ENCODE peak calls at places on chromosomes 16 and 17, in four cellular contexts. C, X, R and K are unnamed samples.

GRCh38 chr17:79970576-79971068 is 65.0 kb downstream of the TBC1D16 start:
- DNase-seq in C (peak; percentile 50), R (peak; percentile 40), X (no peak), K (peak; percentile 35)

GRCh38 chr16:81004646-81005353 is 1.9 kb downstream of the CMC2 start:
- DNase-seq in R (peak; percentile 77), C (no peak), X (no peak), K (no peak)

GRCh38 chr17:7842950-7843535 is 9.0 kb downstream of the KDM6B start:
- DNase-seq in C (peak; percentile 76), X (peak; percentile 50), R (peak; percentile 86), K (peak; percentile 93)

GRCh38 chr16:48511071-48511540 is 98.9 kb downstream of the N4BP1 start:
- DNase-seq in C (no peak), R (peak; percentile 67), X (no peak), K (peak; percentile 65)

GRCh38 chr17:77212833-77213777 is 72.3 kb downstream of the SEC14L1 start:
- DNase-seq in R (no peak), X (no peak), C (no peak), K (no peak)

GRCh38 chr16:19297454-19297853 is 11.9 kb downstream of the CLEC19A start:
- DNase-seq in C (no peak), X (no peak), R (no peak), K (no peak)

GRCh38 chr16:70715860-70716357 is 30.1 kb upstream of the MTSS2 start:
- DNase-seq in R (peak; percentile 95), C (no peak), X (no peak), K (no peak)

GRCh38 chr16:58035356-58036170 is 10.0 kb downstream of the MMP15 start:
- DNase-seq in R (no peak), C (peak; percentile 42), X (no peak), K (no peak)

GRCh38 chr17:21165922-21166598 is 39.3 kb downstream of the DHRS7B start:
- DNase-seq in X (no peak), R (no peak), C (no peak), K (no peak)

GRCh38 chr17:74883241-74883750 is 10.1 kb downstream of the FADS6 start:
- DNase-seq in X (no peak), C (no peak), R (no peak), K (no peak)

GRCh38 chr17:43528319-43528987 is 17.7 kb downstream of the ETV4 start:
- DNase-seq in X (no peak), C (no peak), R (no peak), K (no peak)

GRCh38 chr16:51153275-51153991 is 2.4 kb upstream of the SALL1 start:
- DNase-seq in C (no peak), X (no peak), R (peak; percentile 6), K (no peak)

GRCh38 chr17:73765824-73766563 is 121.7 kb upstream of the SDK2 start:
- DNase-seq in R (no peak), C (no peak), X (no peak), K (no peak)

GRCh38 chr17:55731586-55732250 is 9.1 kb upstream of the TMEM100 start:
- DNase-seq in C (no peak), X (no peak), R (peak; percentile 69), K (no peak)

GRCh38 chr17:50271173-50271750 is 3.0 kb upstream of the TMEM92 start:
- DNase-seq in R (peak; percentile 30), C (no peak), X (no peak), K (no peak)

GRCh38 chr17:28788100-28788499 is 44.3 kb downstream of the TRAF4 start:
- DNase-seq in R (no peak), X (no peak), C (no peak), K (no peak)

GRCh38 chr16:31351246-31351936 is 3.6 kb upstream of the ITGAX start:
- DNase-seq in C (no peak), X (no peak), R (no peak), K (no peak)

GRCh38 chr16:31477220-31478216 is 5.4 kb upstream of the SLC5A2 start:
- DNase-seq in C (peak; percentile 89), X (no peak), R (no peak), K (no peak)

GRCh38 chr16:26987631-26988030 is 79.1 kb upstream of the C16orf82 start:
- DNase-seq in R (peak; percentile 92), X (no peak), C (no peak), K (peak; percentile 22)

GRCh38 chr17:77914440-77915254 is 43.9 kb upstream of the TNRC6C start:
- DNase-seq in R (peak; percentile 22), X (no peak), C (peak; percentile 37), K (no peak)

DNA sequence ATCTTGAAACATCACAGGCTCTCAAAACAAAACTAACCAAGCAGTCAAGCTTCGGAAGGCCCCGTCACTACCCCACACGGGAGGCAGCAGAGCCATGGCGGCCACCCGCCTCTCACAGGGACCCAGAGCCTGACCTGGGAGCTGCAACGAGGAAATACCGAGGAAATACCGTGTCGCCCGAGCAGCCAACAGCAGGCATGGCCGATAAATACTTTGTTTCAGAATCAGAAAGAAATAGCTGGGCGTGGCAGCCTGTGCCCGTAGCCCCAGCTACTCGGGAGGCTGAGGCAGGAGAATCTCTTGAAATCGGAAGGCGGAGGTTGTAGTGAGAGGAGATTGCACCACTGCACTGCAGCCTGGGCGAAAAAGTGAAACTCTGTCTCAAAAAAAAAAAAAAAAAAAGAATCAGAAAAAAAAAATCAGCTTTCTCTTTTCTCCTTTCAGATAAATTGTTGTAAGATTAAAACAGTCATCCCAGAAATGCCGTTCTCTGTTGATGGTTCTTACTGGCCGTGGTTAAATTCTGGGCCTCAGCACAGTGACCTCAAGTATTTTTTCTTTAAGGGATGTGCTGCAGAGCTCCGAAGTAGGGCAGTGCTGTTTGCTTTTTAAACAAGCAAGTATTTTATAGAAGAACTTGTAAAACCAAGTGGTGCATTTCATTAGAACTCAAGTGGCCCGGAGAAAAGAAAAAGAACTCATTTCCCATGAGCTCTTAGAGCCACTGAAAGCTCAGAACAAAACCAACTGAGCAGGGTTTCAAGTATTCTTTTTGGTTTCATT is 6.7 kb downstream of the LMF1 start:
- DNase-seq in R (no peak), C (no peak), X (no peak), K (no peak)
- TF ChIP-seq CTCF in R (no peak), C (no peak), X (no peak), K (no peak)

DNA sequence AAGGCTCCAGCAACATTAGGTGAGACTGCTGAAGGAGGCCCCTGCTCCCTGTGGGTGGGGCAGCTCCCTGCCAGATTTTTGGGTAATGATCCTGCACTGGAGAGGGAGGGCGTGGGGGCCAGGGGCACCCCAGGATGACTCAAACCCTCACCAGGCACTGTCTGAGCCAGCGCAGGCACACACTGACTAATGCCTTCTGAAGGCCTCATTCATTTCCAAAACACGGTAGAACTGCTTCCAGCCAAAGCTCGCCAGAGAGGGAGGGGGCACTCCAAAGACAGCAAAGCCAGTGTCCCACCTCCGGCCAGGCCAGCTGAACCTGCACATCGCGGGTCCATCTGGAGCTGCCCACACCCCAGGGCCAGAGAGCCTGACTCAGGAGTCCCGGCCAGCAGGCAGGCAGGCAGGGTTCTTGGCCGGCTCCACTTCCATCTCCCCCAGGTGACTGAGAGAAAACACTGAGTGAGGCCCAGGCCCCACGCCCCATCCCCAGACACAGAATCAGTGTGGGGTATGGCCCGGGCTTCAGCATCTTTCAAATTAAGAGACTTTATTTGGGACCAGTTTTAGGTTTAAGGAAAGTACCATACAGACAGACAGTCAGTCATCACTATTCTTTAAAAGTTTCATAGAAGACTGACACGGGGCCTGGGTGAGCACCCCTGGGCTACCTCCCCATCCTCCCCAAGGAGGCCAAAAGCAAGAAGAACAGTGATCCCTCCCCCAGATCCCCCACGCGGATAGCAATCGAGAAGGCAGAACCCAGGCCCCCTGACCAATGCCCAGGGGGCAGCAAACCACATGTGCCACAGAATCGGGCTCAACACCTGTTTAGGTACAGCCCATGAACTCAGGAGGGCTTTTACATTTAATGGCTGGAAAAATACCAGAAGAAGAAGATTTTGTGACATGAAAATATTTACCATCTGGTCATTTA is 2.3 kb downstream of the PIEZO1 start:
- DNase-seq in R (peak; percentile 75), X (peak; percentile 56), C (no peak), K (no peak)
- H3K4me3 ChIP-seq in R (peak overlapping the region; percentile 76), X (no peak overlapping the region), C (no peak overlapping the region), K (peak overlapping the region; percentile 96)

GRCh38 chr16:79977974-79978836 is 377.7 kb upstream of the MAF start:
- DNase-seq in X (no peak), C (no peak), R (no peak), K (no peak)

GRCh38 chr16:79982862-79983261 is 382.3 kb upstream of the MAF start:
- DNase-seq in R (no peak), X (no peak), C (no peak), K (no peak)

GRCh38 chr16:79981814-79982213 is 381.3 kb upstream of the MAF start:
- DNase-seq in C (no peak), X (no peak), R (no peak), K (no peak)

GRCh38 chr16:79982356-79982755 is 381.8 kb upstream of the MAF start:
- DNase-seq in X (no peak), C (no peak), R (no peak), K (no peak)

DNA sequence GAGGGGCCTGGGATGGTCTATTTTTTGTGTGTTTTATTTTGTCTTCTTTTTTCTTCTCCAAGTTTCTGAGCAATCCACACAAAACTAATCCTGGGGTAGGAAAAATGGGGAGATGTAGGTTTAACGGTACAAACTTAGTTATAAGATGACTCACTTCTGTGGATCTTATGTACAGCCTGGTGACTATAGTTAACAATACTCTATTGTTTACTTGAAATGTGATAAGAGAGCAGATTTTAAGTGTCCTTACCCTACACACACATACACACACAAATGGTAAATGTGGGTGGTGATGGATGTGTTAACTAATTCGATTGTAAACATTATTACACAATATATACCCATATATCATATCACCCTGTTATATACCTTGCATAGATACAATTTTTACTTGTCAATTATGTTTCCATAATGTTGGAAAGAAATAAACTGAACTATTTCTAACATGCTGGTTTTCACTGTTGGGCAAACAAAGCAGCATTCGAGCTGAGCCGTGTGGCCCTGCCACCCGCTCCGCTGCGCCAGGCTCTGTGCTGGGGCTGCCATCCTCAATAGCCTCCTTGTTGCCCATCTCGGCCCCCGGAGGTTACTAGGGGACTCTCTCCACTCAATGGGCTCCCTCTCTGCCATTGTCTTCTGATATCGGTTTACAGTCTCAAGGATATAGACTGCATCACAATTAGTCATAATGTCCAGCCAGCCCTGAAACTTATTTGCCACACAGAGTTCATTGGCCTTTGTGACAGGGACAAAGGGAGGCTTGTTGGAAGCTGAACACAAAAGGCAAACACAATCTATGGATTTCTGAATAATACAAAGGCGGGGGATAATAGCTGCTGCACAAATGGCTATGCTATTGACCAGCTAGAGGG is 380.3 kb upstream of the MAF start:
- DNase-seq in X (no peak), C (no peak), R (no peak), K (no peak)
- H3K27ac ChIP-seq in X (no peak overlapping the region), C (no peak overlapping the region), R (no peak overlapping the region), K (no peak overlapping the region)

DNA sequence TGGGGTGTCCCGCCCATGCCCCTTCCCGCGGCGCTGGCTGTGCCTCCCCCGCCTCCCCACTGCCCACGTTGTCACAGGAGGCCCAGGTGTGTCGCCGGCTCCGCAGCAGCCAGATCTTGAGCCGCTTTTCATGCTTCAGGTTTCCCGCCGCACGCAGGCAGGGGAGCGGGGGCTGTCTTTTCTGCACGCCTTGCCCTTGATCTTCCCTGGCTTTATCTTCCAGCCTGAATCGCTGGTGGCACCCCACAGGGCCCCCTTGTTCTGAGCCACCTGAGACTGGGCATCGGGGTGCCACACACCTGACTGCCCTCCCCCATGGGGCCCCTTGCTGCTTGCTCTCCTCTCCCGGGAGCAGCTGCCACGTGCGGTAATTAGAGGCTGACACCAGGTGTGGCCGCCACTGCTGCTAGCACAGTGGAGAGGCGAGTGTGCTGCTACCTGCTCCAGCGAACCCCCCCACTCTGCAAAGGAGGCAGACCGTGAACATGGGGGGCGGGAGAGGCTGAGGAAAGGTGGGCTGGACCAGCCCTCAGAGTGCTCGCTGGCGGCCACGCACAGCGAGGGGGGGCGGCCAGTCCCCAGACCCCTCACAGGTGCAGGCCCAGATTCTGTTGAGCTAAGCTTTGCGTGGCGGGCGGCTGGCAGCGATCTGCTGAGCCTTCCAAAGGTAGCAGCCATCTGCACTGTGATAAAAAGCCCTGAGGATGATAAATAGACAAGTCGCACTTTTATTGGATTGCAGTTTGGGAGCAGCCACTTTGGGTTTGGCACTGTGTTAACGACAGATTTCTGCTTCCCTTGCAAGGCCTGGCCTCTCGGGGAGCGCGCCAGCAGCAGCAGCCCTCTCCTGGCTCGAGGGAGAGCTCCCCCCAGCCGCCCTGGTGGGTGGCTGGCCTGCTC is 168.0 kb upstream of the GSE1 start:
- DNase-seq in X (no peak), C (no peak), R (no peak), K (no peak)
- TF ChIP-seq CTCF in X (no peak), C (no peak), R (no peak), K (no peak)